ENCODE peak calls at places on chromosomes 5 and 9, in five cellular contexts. One of them, this sample, is unnamed.

GRCh38 chr5:146995878-146996277 is 117.3 kb upstream of the PPP2R2B start:
- DNase-seq in body of pancreas: peak
- DNase-seq in coronary artery: no peak
- DNase-seq in AG04450: no peak
- DNase-seq in foreskin fibroblast: no peak
- DNase-seq in this sample: no peak

GRCh38 chr9:84305452-84306131 is 35.0 kb downstream of the SLC28A3 start:
- DNase-seq in foreskin fibroblast: peak
- DNase-seq in body of pancreas: no peak
- DNase-seq in AG04450: no peak
- DNase-seq in coronary artery: no peak
- DNase-seq in this sample: no peak

GRCh38 chr5:141880961-141881801 is 3.0 kb upstream of the PCDH1 start:
- DNase-seq in foreskin fibroblast: no peak
- DNase-seq in coronary artery: no peak
- DNase-seq in AG04450: no peak
- DNase-seq in body of pancreas: no peak
- DNase-seq in this sample: no peak

GRCh38 chr9:96299823-96300222 is 2.2 kb downstream of the HSD17B3 start:
- DNase-seq in foreskin fibroblast: peak
- DNase-seq in AG04450: peak
- DNase-seq in coronary artery: no peak
- DNase-seq in body of pancreas: no peak
- DNase-seq in this sample: no peak

GRCh38 chr5:177600458-177601018 is 606 bp downstream of the B4GALT7 start:
- DNase-seq in body of pancreas: no peak
- DNase-seq in foreskin fibroblast: peak
- DNase-seq in AG04450: no peak
- DNase-seq in coronary artery: peak
- DNase-seq in this sample: no peak

GRCh38 chr9:133869674-133870419 is 122.3 kb downstream of the VAV2 start:
- DNase-seq in body of pancreas: no peak
- DNase-seq in coronary artery: no peak
- DNase-seq in foreskin fibroblast: no peak
- DNase-seq in AG04450: no peak
- DNase-seq in this sample: no peak

GRCh38 chr5:141814064-141814982 is 63.9 kb downstream of the PCDH1 start:
- DNase-seq in coronary artery: no peak
- DNase-seq in AG04450: no peak
- DNase-seq in body of pancreas: peak
- DNase-seq in foreskin fibroblast: peak
- DNase-seq in this sample: no peak

GRCh38 chr9:121240394-121241145 is 27.4 kb upstream of the GSN start:
- DNase-seq in body of pancreas: no peak
- DNase-seq in AG04450: no peak
- DNase-seq in coronary artery: no peak
- DNase-seq in foreskin fibroblast: peak
- DNase-seq in this sample: no peak

DNA sequence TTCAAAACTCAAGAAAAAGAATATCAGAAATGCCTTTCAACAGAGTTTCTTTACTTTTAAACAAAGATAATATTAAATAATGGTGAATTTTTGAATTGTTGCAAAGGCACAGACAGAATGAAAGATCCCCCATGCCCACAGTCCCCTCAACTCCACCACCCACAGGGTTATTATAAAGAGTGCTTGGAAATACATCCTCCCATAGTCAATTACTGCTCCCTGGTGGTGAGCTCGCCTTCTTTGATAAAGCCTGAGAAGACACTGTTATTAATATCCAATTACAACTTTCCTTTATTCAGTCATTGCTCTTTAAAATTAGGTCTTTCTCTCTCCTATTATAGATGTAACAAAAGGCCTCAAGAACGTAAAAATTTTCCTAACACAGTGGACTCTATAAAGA is 490.2 kb upstream of the RORB start:
- DNase-seq in body of pancreas: no peak
- DNase-seq in foreskin fibroblast: peak
- DNase-seq in AG04450: no peak
- DNase-seq in coronary artery: no peak
- DNase-seq in this sample: no peak
- TF ChIP-seq CTCF in body of pancreas: no peak
- TF ChIP-seq CTCF in foreskin fibroblast: no peak
- TF ChIP-seq CTCF in AG04450: no peak
- TF ChIP-seq CTCF in coronary artery: no peak
- TF ChIP-seq CTCF in this sample: no peak

DNA sequence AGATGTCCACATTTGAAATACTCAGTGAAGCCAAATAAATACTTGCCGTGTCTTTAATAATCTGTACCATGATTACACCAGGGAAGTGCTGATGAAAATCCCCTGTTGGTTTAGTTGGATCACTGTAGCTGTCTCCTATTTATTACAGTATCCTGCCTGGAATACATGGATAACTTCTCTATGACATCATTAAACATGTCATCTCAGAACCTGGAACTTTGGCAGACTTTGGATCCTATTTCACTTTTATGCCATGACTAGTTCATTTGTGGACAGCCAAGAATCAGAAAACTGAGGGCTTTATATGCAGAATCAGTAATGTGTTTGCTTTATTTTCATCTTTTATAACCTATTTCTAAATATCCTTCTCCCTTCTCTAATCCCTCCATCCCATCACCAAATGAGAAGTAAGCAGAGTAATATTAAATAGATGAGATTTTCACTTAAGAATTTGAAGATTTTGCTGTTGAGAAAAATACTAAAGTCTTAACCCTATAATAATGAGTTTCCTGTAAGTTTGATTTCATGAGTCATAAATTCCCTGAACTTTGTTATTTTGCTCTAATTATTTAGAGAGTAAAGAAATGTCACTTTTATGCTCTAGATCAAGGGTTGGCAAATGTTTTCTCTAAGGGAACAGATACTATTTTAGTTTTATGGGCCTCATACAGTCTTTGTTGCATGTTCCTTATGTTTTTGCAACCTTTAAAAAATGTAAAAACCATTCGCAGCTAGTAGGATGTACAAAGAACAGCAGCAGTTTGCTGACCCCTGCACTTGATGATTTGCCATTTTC is at the start of gene TXNDC8:
- DNase-seq in body of pancreas: no peak
- DNase-seq in coronary artery: no peak
- DNase-seq in foreskin fibroblast: peak
- DNase-seq in AG04450: peak
- DNase-seq in this sample: no peak
- TF ChIP-seq CTCF in body of pancreas: no peak
- TF ChIP-seq CTCF in coronary artery: no peak
- TF ChIP-seq CTCF in foreskin fibroblast: no peak
- TF ChIP-seq CTCF in AG04450: no peak
- TF ChIP-seq CTCF in this sample: no peak

GRCh38 chr9:130263601-130264413 is 1.8 kb upstream of the HMCN2 start:
- DNase-seq in coronary artery: no peak
- DNase-seq in body of pancreas: no peak
- DNase-seq in AG04450: no peak
- DNase-seq in foreskin fibroblast: peak
- DNase-seq in this sample: peak
- TF ChIP-seq CTCF in coronary artery: no peak
- TF ChIP-seq CTCF in body of pancreas: no peak
- TF ChIP-seq CTCF in AG04450: no peak
- TF ChIP-seq CTCF in foreskin fibroblast: no peak
- TF ChIP-seq CTCF in this sample: peak

GRCh38 chr5:92644271-92644886 is 936.6 kb downstream of the NR2F1-AS1 start:
- DNase-seq in AG04450: no peak
- DNase-seq in coronary artery: no peak
- DNase-seq in body of pancreas: no peak
- DNase-seq in foreskin fibroblast: no peak
- DNase-seq in this sample: no peak
- TF ChIP-seq CTCF in AG04450: no peak
- TF ChIP-seq CTCF in coronary artery: no peak
- TF ChIP-seq CTCF in body of pancreas: no peak
- TF ChIP-seq CTCF in foreskin fibroblast: no peak
- TF ChIP-seq CTCF in this sample: peak

GRCh38 chr5:171606414-171607024 is 179.1 kb upstream of the SMIM23 start:
- DNase-seq in coronary artery: no peak
- DNase-seq in foreskin fibroblast: no peak
- DNase-seq in AG04450: no peak
- DNase-seq in body of pancreas: no peak
- DNase-seq in this sample: no peak
- TF ChIP-seq CTCF in coronary artery: no peak
- TF ChIP-seq CTCF in foreskin fibroblast: peak
- TF ChIP-seq CTCF in AG04450: peak
- TF ChIP-seq CTCF in body of pancreas: no peak
- TF ChIP-seq CTCF in this sample: peak

DNA sequence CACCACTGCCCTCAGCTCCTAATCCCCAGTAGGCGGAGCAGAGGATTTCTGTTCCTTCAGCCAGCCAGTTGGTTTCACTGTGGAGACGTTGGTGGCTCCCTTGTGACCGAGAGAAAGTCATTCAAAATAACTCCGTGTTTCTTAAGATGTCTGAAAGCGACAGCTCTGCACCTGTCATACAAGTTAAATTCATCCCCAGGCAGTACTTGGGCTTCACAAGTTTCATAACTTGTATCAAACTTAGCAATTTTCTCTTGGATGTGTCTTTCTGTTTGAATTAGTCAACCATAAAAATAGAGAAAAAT is 410 bp upstream of the CDKN2B start:
- DNase-seq in coronary artery: no peak
- DNase-seq in foreskin fibroblast: no peak
- DNase-seq in AG04450: no peak
- DNase-seq in body of pancreas: no peak
- DNase-seq in this sample: no peak
- TF ChIP-seq CTCF in coronary artery: no peak
- TF ChIP-seq CTCF in foreskin fibroblast: peak
- TF ChIP-seq CTCF in AG04450: peak
- TF ChIP-seq CTCF in body of pancreas: no peak
- TF ChIP-seq CTCF in this sample: peak

DNA sequence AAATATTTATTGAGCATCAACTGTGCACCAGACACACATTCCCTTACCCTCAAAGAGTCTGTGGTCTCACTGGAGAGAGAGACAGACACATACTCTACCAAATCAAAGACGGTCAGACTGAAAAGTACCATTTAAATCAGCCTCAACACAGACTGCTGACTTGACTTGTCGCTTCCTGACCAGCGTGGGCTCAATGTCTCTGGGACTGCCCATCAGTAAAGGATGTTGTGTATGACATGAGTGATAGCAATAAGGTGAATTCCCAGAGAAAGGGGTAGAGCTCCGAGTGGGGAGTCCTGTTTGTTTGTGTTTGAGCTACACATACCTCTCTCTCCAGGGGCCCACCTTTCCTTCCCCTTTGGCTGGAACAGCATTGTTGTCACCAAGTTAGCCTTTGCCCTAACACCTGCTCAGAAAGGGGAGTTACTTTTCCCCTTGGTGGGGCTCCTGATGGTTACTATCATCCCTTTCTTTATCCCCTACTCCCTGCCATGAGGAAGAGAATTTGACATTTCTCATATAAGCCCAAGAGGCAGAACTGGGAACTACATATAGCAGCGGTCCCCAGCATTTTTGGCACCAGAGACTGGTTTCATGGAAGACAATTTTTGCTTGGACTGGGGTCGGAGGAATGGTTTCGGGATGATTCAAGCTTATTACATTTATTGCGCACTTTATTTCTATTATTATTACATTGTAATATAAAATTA is 33.9 kb downstream of the NR4A3 start:
- DNase-seq in foreskin fibroblast: no peak
- DNase-seq in body of pancreas: no peak
- DNase-seq in coronary artery: no peak
- DNase-seq in AG04450: no peak
- DNase-seq in this sample: no peak
- TF ChIP-seq CTCF in foreskin fibroblast: peak
- TF ChIP-seq CTCF in body of pancreas: no peak
- TF ChIP-seq CTCF in coronary artery: no peak
- TF ChIP-seq CTCF in AG04450: no peak
- TF ChIP-seq CTCF in this sample: no peak

DNA sequence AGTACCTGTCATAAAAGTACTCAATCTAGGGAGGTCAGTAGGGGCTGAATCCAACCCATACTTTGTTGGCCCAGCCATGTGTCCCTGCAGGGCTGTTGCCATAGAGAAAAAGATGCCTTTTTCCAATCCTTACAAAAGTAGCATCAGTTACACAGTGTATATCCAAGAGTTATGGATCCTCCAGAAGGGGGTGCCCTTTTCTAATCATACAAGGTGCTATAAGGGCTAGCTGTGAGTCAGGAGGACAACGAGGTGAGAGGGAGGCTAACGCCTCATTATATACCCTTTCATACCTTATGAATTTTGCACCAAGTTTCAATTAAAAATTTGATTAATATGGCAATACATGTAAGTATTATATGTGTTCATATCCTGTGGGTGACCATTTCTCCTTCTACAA is 4.8 kb downstream of the KIAA0825 start:
- DNase-seq in body of pancreas: peak
- DNase-seq in coronary artery: no peak
- DNase-seq in foreskin fibroblast: peak
- DNase-seq in AG04450: no peak
- DNase-seq in this sample: no peak
- TF ChIP-seq CTCF in body of pancreas: no peak
- TF ChIP-seq CTCF in coronary artery: no peak
- TF ChIP-seq CTCF in foreskin fibroblast: peak
- TF ChIP-seq CTCF in AG04450: peak
- TF ChIP-seq CTCF in this sample: peak

DNA sequence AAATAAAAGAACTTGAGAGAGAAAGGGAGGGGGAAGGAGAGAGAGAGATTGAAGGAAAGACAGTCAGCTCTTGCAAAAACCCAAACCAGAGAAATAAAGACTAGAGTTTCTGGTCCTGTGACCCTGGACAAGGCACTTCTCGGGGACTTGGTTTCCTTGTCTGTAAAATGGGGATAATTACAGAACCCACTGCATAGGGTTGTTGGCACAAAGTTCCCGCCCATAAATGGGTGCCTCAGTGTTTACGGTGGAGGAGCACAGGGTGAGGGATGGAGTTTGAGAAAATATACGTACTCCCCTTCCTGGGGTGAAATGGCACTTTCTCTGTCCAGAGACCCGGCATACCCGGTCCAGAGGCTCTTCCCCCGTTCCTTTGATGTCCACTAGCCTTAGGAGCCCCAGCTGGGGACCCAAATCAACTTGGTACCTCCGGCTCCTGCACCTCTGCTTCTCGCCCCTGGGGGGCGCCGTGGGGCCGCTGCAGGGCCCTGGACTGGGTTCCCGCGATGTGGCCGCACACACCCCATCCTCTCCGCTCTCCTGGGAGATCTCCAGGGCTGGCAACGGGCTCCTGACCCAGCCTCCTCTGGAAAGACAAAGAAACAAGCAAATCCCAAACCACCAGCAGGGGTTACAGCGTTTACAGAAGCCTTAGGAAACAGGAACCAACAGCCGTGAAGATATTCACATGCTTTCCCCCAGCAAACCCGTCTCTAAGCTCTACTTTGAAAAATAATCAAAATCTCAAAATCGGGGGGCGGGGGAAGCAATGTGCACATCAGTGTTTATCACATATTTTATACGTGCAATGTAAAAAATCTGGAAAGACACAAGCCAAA is 26.3 kb downstream of the PTGES start:
- DNase-seq in AG04450: peak
- DNase-seq in foreskin fibroblast: peak
- DNase-seq in coronary artery: no peak
- DNase-seq in body of pancreas: peak
- DNase-seq in this sample: no peak
- TF ChIP-seq CTCF in AG04450: peak
- TF ChIP-seq CTCF in foreskin fibroblast: peak
- TF ChIP-seq CTCF in coronary artery: peak
- TF ChIP-seq CTCF in body of pancreas: peak
- TF ChIP-seq CTCF in this sample: peak

DNA sequence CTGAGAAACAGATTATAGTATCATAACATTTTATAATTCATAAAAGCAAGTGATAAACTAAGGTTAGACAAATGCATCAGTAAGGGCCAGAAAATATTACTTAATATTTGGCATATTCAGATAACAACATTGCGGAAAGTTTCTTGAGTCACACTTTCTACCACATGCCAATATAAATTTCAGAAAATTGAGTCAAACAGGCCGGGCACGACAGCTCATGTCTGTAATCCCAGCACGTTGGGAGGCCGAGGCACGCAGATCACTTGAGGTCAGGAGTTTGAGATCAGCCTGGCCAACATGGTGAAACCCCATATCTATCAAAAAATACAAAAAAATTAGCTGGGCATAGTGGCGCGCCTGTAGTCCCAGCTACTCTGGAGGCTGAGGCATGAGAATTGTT is 47.1 kb downstream of the SLC38A9 start:
- DNase-seq in AG04450: no peak
- DNase-seq in body of pancreas: no peak
- DNase-seq in coronary artery: no peak
- DNase-seq in foreskin fibroblast: no peak
- DNase-seq in this sample: no peak
- TF ChIP-seq CTCF in AG04450: no peak
- TF ChIP-seq CTCF in body of pancreas: no peak
- TF ChIP-seq CTCF in coronary artery: no peak
- TF ChIP-seq CTCF in foreskin fibroblast: no peak
- TF ChIP-seq CTCF in this sample: no peak

This sample was measured in chondrocyte.